ENCODE peak calls at places on chromosome 12, in four cellular contexts. S, Y, C and O are unnamed samples.

GRCh38 chr12:3770891-3771290 is 18.0 kb upstream of the CRACR2A start:
- DNase-seq in C (peak), Y (peak), S (peak), O (no peak)

GRCh38 chr12:54988402-54989054 is 4.0 kb upstream of the TESPA1 start:
- DNase-seq in C (peak), Y (no peak), S (peak), O (no peak)

GRCh38 chr12:113247123-113248045 is 26.1 kb downstream of the TPCN1 start:
- DNase-seq in S (no peak), Y (no peak), C (peak), O (peak)

GRCh38 chr12:50088577-50089335 is 3.6 kb downstream of the SMARCD1 start:
- DNase-seq in Y (peak), C (peak), S (peak), O (no peak)

GRCh38 chr12:124906606-124907261 is 7.7 kb downstream of the UBC start:
- DNase-seq in S (peak), C (peak), Y (no peak), O (no peak)

GRCh38 chr12:4448943-4449861 is 3.6 kb upstream of the FGF6 start:
- DNase-seq in S (no peak), C (peak), Y (no peak), O (no peak)

GRCh38 chr12:103773109-103773905 is 67.7 kb downstream of the NT5DC3 start:
- DNase-seq in S (no peak), Y (no peak), C (no peak), O (no peak)

GRCh38 chr12:132196038-132196872 is 52.0 kb downstream of the NOC4L start:
- DNase-seq in C (no peak), S (no peak), Y (no peak), O (no peak)

GRCh38 chr12:22899184-22899583 is 274.2 kb downstream of the ETNK1 start:
- DNase-seq in C (peak), S (no peak), Y (peak), O (no peak)

GRCh38 chr12:45762185-45763110 is 32.9 kb downstream of the ARID2 start:
- DNase-seq in C (peak), Y (no peak), S (peak), O (no peak)

GRCh38 chr12:31985832-31986231 is 26.6 kb downstream of the RESF1 start:
- DNase-seq in Y (no peak), S (no peak), C (no peak), O (no peak)

GRCh38 chr12:97536353-97536752 is 73.7 kb downstream of the RMST start:
- DNase-seq in S (no peak), C (no peak), Y (no peak), O (no peak)

GRCh38 chr12:131076277-131076676 is 122.6 kb downstream of the ADGRD1 start:
- DNase-seq in Y (no peak), S (no peak), C (no peak), O (no peak)

GRCh38 chr12:40819427-40820108 is 127.3 kb downstream of the CNTN1 start:
- DNase-seq in S (no peak), C (no peak), Y (peak), O (peak)

GRCh38 chr12:72747460-72747859 is 475.3 kb downstream of the TRHDE start:
- DNase-seq in Y (no peak), S (no peak), C (no peak), O (no peak)

GRCh38 chr12:119204137-119204536 is 25.4 kb downstream of the HSPB8 start:
- DNase-seq in Y (no peak), S (no peak), C (no peak), O (no peak)

GRCh38 chr12:70609739-70610491 is 27.3 kb downstream of the PTPRB start:
- DNase-seq in Y (no peak), C (peak), S (peak), O (no peak)

GRCh38 chr12:76247026-76247688 is 101.1 kb downstream of the BBS10 start:
- DNase-seq in Y (no peak), S (peak), C (no peak), O (no peak)

GRCh38 chr12:76329163-76329562 is 19.1 kb downstream of the BBS10 start:
- DNase-seq in C (peak), S (peak), Y (peak), O (no peak)

GRCh38 chr12:120793357-120793756 is 67.7 kb downstream of the ACADS start:
- DNase-seq in Y (no peak), S (no peak), C (no peak), O (no peak)

GRCh38 chr12:121128908-121129704 is 3.6 kb upstream of the P2RX7 start:
- DNase-seq in S (peak), C (no peak), Y (no peak), O (no peak)

GRCh38 chr12:115771065-115771464 is 506.4 kb downstream of the MED13L start:
- DNase-seq in Y (no peak), S (no peak), C (no peak), O (no peak)
- TF ChIP-seq CTCF in Y (peak), S (no peak), C (no peak), O (peak)

DNA sequence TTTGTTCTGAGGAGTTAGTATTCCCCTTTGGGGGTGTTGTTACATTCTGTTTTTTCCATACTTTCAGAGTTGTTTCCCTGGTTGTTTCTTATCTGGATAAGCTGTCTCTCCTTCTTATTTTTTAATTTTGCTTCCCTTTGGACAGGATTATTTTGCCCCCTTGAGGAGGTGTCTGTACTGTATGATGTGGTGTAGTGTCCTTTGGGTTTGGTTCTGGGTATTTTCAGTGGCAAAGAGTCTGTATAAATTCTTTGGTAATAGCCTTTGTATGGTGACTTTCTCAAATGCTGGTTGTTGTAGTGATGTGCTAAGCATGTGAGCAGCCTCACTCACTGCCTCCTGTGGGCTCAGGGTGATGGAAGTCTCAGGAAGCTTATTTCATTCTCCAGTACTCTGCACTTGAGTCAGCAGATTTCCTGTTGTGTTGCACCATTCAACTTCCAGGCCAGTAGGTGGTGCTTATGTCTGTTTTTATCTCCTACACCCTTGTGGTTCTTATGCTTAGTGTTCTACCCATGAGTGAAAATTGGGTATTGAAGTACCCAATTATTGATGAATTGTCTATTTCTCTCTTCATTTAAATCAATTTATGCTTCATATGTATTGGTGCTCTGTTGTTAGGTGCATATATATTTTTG is 103.3 kb upstream of the PMCH start:
- DNase-seq in Y (peak), S (peak), C (peak), O (no peak)
- TF ChIP-seq CTCF in Y (peak), S (peak), C (peak), O (peak)

GRCh38 chr12:868722-869121 is 80.8 kb downstream of the RAD52 start:
- DNase-seq in S (no peak), Y (no peak), C (no peak), O (no peak)
- TF ChIP-seq CTCF in S (peak), Y (no peak), C (no peak), O (peak)

DNA sequence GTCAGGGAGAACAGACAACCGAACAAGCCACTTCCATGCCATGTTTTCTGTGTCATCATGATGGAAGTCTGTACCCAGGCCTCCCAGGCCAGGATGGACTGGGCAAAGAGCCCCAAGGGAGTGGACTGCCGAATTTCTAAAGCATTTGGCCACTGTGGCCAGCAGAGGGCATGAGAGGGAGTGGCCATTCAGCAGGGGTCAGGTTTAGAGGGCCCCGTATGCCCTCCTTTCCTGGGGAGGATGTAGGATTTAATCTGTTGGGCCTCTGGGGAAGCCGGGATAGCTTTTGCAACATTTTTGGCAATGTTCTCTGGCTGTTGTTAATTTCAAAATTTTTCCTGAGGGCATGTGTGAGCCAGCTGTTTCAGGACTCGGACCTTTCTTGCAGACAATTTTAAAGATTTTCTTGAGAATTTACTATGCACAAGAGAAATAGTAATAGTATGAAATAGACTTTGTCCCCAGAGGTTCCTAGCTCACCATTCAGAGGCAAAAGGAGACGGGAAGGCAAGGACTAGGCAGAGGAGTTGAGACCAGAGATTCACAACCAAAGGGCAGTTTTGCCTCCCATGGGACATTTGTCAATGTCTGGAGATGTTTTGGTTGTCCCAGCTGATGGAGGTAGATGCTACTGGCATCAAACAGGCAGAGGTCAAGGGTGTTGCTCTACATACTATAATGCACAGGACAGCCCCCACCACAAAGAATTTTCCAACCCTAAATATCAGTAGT is 18.0 kb downstream of the ACACB start:
- DNase-seq in C (peak), S (peak), Y (no peak), O (no peak)
- TF ChIP-seq CTCF in C (peak), S (peak), Y (peak), O (peak)

GRCh38 chr12:110224379-110225304 is 56.4 kb upstream of the ATP2A2 start:
- DNase-seq in C (peak), Y (peak), S (peak), O (no peak)
- TF ChIP-seq CTCF in C (peak), Y (peak), S (peak), O (peak)

GRCh38 chr12:90407841-90408240 is 547.1 kb downstream of the CCER1 start:
- DNase-seq in C (no peak), S (peak), Y (no peak), O (no peak)
- TF ChIP-seq CTCF in C (no peak), S (no peak), Y (peak), O (peak)

GRCh38 chr12:6961695-6962284 is 8.7 kb downstream of the PHB2 start:
- DNase-seq in S (peak), C (peak), Y (no peak), O (no peak)
- TF ChIP-seq CTCF in S (peak), C (peak), Y (no peak), O (peak)

DNA sequence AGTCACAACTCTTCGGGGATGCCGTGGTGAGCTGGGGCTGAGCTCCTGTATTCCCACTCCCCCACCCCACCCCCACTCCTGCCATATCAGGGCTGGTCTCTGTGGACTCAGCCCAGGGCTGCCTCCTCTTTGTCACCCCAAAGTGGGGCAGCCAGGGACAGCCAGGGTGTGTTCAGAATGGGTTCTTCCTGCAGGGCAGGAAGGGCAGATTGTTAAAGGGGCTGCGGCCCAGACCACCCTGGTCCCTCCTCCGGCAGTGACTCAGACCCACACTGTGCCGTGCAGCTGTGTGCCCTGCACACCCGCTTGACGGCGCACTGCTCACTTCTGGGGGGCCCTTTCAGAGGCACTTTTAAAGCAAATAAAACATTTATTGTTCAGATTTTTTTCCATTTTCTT is 9.3 kb downstream of the SLC48A1 start:
- DNase-seq in S (no peak), Y (no peak), C (no peak), O (no peak)
- TF ChIP-seq CTCF in S (no peak), Y (no peak), C (peak), O (no peak)

DNA sequence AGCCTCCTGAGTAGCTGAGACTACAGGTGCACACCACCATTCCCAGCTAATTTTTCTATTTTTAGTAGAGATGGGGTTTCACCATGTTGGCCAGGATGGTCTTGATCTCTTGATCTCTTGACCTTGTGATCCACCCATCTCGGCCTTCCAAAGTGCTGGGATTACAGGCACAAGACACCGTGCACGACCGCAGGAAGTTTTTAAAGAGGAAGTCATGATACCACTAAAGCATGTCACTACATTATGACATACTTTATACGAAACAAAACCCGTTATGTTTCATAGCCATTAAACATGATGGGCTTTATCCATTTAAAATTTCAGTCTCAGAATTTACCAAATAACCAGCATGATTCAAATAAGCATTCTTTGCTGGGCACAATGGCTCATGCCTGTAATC is 83.8 kb upstream of the DUSP6 start:
- DNase-seq in C (no peak), S (no peak), Y (no peak), O (no peak)
- TF ChIP-seq CTCF in C (no peak), S (no peak), Y (no peak), O (no peak)